ENCODE peak calls at places on chromosomes 16 and 17, in six cellular contexts. R, N, Y, C, L and D are unnamed samples.
A peak's percentile ranks its signal among the peaks of the same experiment; 100 is the strongest.

GRCh38 chr17:78643326-78643725 is 66.1 kb upstream of the DNAH17 start:
- DNase-seq in R (no peak), N (no peak), Y (no peak), C (no peak), L (no peak), D (no peak)

GRCh38 chr16:4404247-4404966 is 12.0 kb downstream of the CORO7 start:
- DNase-seq in R (no peak), N (no peak), Y (no peak), C (no peak), L (no peak), D (peak; percentile 37)

GRCh38 chr17:80678621-80679020 is 134.0 kb downstream of the RPTOR start:
- DNase-seq in R (no peak), N (peak; percentile 48), Y (no peak), C (no peak), L (peak; percentile 21), D (no peak)

GRCh38 chr16:66271074-66272060 is 95.1 kb upstream of the CDH5 start:
- DNase-seq in R (no peak), N (no peak), Y (no peak), C (no peak), L (no peak), D (no peak)

GRCh38 chr16:84960942-84961341 is 50.4 kb downstream of the ZDHHC7 start:
- DNase-seq in R (no peak), N (no peak), Y (no peak), C (no peak), L (no peak), D (no peak)

GRCh38 chr17:71966459-71967313 is 154.1 kb upstream of the SOX9 start:
- DNase-seq in R (no peak), N (peak; percentile 84), Y (no peak), C (no peak), L (no peak), D (no peak)

GRCh38 chr17:76893623-76894358 is 25.6 kb downstream of the MGAT5B start:
- DNase-seq in R (no peak), N (no peak), Y (no peak), C (no peak), L (no peak), D (peak; percentile 17)

GRCh38 chr16:1991135-1991551 is 1.4 kb downstream of the SYNGR3 start:
- DNase-seq in R (no peak), N (no peak), Y (no peak), C (no peak), L (no peak), D (peak; percentile 38)

GRCh38 chr17:42221886-42222745 is 27.8 kb upstream of the GHDC start:
- DNase-seq in R (no peak), N (no peak), Y (peak; percentile 33), C (peak; percentile 31), L (peak; percentile 43), D (peak; percentile 48)

GRCh38 chr17:2926019-2926650 is 129.9 kb downstream of the RAP1GAP2 start:
- DNase-seq in R (no peak), N (no peak), Y (no peak), C (no peak), L (no peak), D (peak; percentile 59)

GRCh38 chr16:46894011-46894672 is 10.0 kb downstream of the GPT2 start:
- DNase-seq in R (no peak), N (no peak), Y (no peak), C (no peak), L (no peak), D (no peak)

GRCh38 chr16:89426736-89427525 is 63.4 kb downstream of the ANKRD11 start:
- DNase-seq in R (no peak), N (no peak), Y (no peak), C (no peak), L (no peak), D (no peak)

GRCh38 chr17:65662166-65662565 is 100.7 kb upstream of the AXIN2 start:
- DNase-seq in R (no peak), N (no peak), Y (no peak), C (no peak), L (no peak), D (no peak)

GRCh38 chr16:70741779-70742125 is 55.9 kb upstream of the MTSS2 start:
- DNase-seq in R (no peak), N (no peak), Y (no peak), C (no peak), L (no peak), D (no peak)

GRCh38 chr17:12282056-12282455 is 261.4 kb downstream of the MAP2K4 start:
- DNase-seq in R (peak; percentile 5), N (no peak), Y (no peak), C (no peak), L (peak; percentile 7), D (no peak)

GRCh38 chr17:60229189-60229802 is 79.5 kb downstream of the CA4 start:
- DNase-seq in R (no peak), N (no peak), Y (no peak), C (no peak), L (no peak), D (peak; percentile 16)

GRCh38 chr17:147796-148740 is 10.7 kb downstream of the SCGB1C2 start:
- DNase-seq in R (no peak), N (peak; percentile 49), Y (no peak), C (no peak), L (no peak), D (no peak)

GRCh38 chr17:48498168-48498840 is 32.5 kb downstream of the HOXB1 start:
- DNase-seq in R (no peak), N (no peak), Y (no peak), C (no peak), L (no peak), D (no peak)

GRCh38 chr17:47201168-47201567 is 8.0 kb upstream of the MYL4 start:
- DNase-seq in R (no peak), N (no peak), Y (no peak), C (no peak), L (no peak), D (no peak)

GRCh38 chr17:77451271-77451893 is 310.6 kb downstream of the SEC14L1 start:
- DNase-seq in R (no peak), N (peak; percentile 78), Y (no peak), C (peak; percentile 60), L (peak; percentile 96), D (no peak)

GRCh38 chr16:54422569-54422978 is 136.0 kb upstream of the IRX3 start:
- DNase-seq in R (no peak), N (no peak), Y (no peak), C (no peak), L (no peak), D (no peak)